ENCODE peak calls at places on chromosome 1, in five cellular contexts. R is endothelial cell, Y is brain microvascular endothelial cell, D is ovary, J is AG10803. E is an unnamed sample.
A peak's percentile ranks its signal among the peaks of the same experiment; 100 is the strongest.

GRCh38 chr1:5988596-5989285 is 3.5 kb downstream of the NPHP4 start:
- DNase-seq in R (no peak), Y (no peak), D (no peak), J (no peak), E (no peak)

GRCh38 chr1:72601035-72601674 is 318.8 kb upstream of the NEGR1 start:
- DNase-seq in R (no peak), Y (no peak), D (no peak), J (no peak), E (no peak)

GRCh38 chr1:29344336-29344735 is 108.0 kb downstream of the PTPRU start:
- DNase-seq in R (peak; percentile 18), Y (no peak), D (no peak), J (no peak), E (no peak)

GRCh38 chr1:15476927-15477326 is 1.0 kb downstream of the CELA2B start:
- DNase-seq in R (no peak), Y (no peak), D (no peak), J (no peak), E (no peak)

GRCh38 chr1:149979245-149979971 is 31.1 kb downstream of the OTUD7B start:
- DNase-seq in R (no peak), Y (no peak), D (no peak), J (no peak), E (no peak)

GRCh38 chr1:245752551-245752950 is 597.8 kb downstream of the KIF26B start:
- DNase-seq in R (no peak), Y (no peak), D (no peak), J (no peak), E (no peak)

GRCh38 chr1:55632906-55633305 is 417.7 kb upstream of the USP24 start:
- DNase-seq in R (no peak), Y (no peak), D (no peak), J (no peak), E (no peak)

GRCh38 chr1:9612162-9612845 is 23.6 kb downstream of the TMEM201 start:
- DNase-seq in R (no peak), Y (no peak), D (no peak), J (no peak), E (no peak)

GRCh38 chr1:70509996-70510876 is 99.2 kb downstream of the CTH start:
- DNase-seq in R (no peak), Y (peak; percentile 59), D (peak; percentile 25), J (peak; percentile 99), E (no peak)

GRCh38 chr1:243855616-243856318 is 5.7 kb upstream of the AKT3 start:
- DNase-seq in R (peak; percentile 7), Y (no peak), D (no peak), J (no peak), E (no peak)

GRCh38 chr1:2475571-2475970 is 518 bp upstream of the PLCH2 start:
- DNase-seq in R (no peak), Y (no peak), D (no peak), J (no peak), E (no peak)
- TF ChIP-seq CTCF in R (no peak), Y (no peak), D (no peak), J (no peak), E (no peak)

GRCh38 chr1:92154934-92155333 is 62.8 kb upstream of the C1orf146 start:
- DNase-seq in R (no peak), Y (no peak), D (no peak), J (no peak), E (no peak)
- TF ChIP-seq CTCF in R (no peak), Y (no peak), D (no peak), J (no peak), E (no peak)

GRCh38 chr1:156053770-156054499 is at the start of gene UBQLN4:
- DNase-seq in R (peak; percentile 91), Y (peak; percentile 68), D (peak; percentile 89), J (peak; percentile 85), E (peak; percentile 97)
- TF ChIP-seq CTCF in R (peak; percentile 45), Y (peak; percentile 53), D (no peak), J (peak; percentile 27), E (peak; percentile 76)

GRCh38 chr1:156191292-156191954 is 2.5 kb upstream of the SLC25A44 start:
- DNase-seq in R (no peak), Y (no peak), D (no peak), J (no peak), E (no peak)
- TF ChIP-seq CTCF in R (no peak), Y (no peak), D (no peak), J (no peak), E (no peak)

GRCh38 chr1:8429549-8430105 is 111.7 kb downstream of the SLC45A1 start:
- DNase-seq in R (no peak), Y (no peak), D (no peak), J (no peak), E (no peak)

GRCh38 chr1:8430476-8430875 is 112.6 kb downstream of the SLC45A1 start:
- DNase-seq in R (no peak), Y (no peak), D (no peak), J (no peak), E (no peak)

GRCh38 chr1:8428441-8428840 is 110.5 kb downstream of the SLC45A1 start:
- DNase-seq in R (no peak), Y (no peak), D (no peak), J (no peak), E (no peak)

GRCh38 chr1:8431779-8432178 is 113.9 kb downstream of the SLC45A1 start:
- DNase-seq in R (no peak), Y (no peak), D (no peak), J (no peak), E (no peak)

DNA sequence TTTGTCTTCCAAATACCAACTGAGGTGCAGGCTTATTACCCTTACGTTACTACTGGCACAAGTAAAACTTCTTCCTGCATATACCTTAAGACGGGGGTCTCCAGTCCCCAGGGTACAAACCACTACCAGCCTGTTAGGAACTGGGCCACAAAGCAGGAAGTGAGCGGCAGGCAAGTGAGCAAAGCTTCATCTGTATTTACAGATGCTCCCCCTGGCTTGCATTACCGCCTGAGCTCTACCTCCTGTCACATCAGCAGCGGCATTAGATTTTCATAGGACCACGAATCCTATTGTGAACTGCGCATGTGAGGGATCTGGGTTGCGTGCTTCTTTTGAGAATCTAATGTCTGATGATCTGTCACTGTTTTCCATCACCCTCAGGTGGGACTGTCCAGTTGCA is 113.1 kb downstream of the SLC45A1 start:
- DNase-seq in R (no peak), Y (no peak), D (no peak), J (no peak), E (peak; percentile 21)
- TF ChIP-seq CTCF in R (no peak), Y (peak; percentile 30), D (no peak), J (no peak), E (peak; percentile 33)

DNA sequence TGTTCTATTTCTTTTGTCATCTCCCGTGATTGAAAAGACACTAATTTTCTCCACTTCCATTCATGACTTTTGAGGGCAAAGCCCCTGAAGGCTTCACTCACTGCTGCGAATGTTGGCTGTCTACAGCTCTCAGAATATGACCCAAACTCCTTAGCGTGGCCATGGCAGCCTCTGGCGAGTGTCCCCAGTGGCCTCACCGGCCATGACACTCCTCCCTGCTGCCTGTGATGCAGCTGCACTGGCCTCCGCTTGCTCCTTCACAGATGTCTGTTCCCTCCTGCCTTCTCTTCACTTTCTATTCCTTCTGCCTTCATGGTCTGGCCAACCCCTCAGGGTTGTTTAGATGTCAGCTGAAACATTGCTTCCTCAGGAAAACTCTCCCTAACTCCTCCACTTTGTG is 30.8 kb upstream of the PTPRF start:
- DNase-seq in R (no peak), Y (no peak), D (no peak), J (no peak), E (no peak)
- TF ChIP-seq CTCF in R (no peak), Y (peak; percentile 34), D (no peak), J (no peak), E (peak; percentile 1)

DNA sequence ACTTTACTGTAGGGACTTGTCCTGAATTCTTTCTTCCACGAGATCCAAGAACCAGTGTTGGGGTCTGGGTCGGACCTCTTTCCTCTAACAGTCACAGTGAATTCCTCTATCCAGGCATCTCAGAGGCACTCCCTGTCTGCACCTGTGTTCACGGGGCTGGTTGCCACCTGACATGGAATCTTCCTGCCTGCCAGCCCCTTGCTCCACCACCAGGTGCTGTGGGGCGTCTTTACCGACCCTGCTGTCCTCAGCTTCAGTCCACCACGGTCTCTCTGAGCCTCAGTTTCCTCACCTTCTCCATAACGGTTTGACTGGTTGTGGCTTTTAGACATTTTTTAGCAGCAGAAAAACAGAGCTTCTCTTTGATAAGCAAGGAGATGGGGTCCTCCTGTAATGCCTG is 62.7 kb downstream of the SDC3 start:
- DNase-seq in R (no peak), Y (no peak), D (no peak), J (no peak), E (no peak)
- TF ChIP-seq CTCF in R (no peak), Y (peak; percentile 6), D (no peak), J (no peak), E (peak; percentile 38)

GRCh38 chr1:17423781-17424245 is 15.7 kb downstream of the RCC2 start:
- DNase-seq in R (no peak), Y (no peak), D (peak; percentile 53), J (peak; percentile 75), E (no peak)
- TF ChIP-seq CTCF in R (no peak), Y (no peak), D (no peak), J (no peak), E (no peak)

GRCh38 chr1:233788687-233789086 is 115.8 kb upstream of the SLC35F3 start:
- DNase-seq in R (no peak), Y (no peak), D (no peak), J (no peak), E (no peak)

GRCh38 chr1:233790121-233790520 is 114.4 kb upstream of the SLC35F3 start:
- DNase-seq in R (no peak), Y (no peak), D (no peak), J (no peak), E (no peak)

GRCh38 chr1:233791750-233792149 is 112.7 kb upstream of the SLC35F3 start:
- DNase-seq in R (no peak), Y (no peak), D (no peak), J (no peak), E (no peak)

GRCh38 chr1:233791372-233791703 is 113.1 kb upstream of the SLC35F3 start:
- DNase-seq in R (no peak), Y (no peak), D (no peak), J (no peak), E (no peak)

GRCh38 chr1:233790662-233791371 is 113.7 kb upstream of the SLC35F3 start:
- DNase-seq in R (peak; percentile 45), Y (peak; percentile 2), D (peak; percentile 12), J (peak; percentile 67), E (peak; percentile 46)
- TF ChIP-seq CTCF in R (peak; percentile 87), Y (peak; percentile 87), D (peak; percentile 28), J (peak; percentile 98), E (peak; percentile 97)

GRCh38 chr1:200916152-200916551 is 21.5 kb downstream of the INAVA start:
- DNase-seq in R (peak; percentile 45), Y (no peak), D (no peak), J (no peak), E (no peak)
- TF ChIP-seq CTCF in R (peak; percentile 68), Y (peak; percentile 41), D (no peak), J (no peak), E (peak; percentile 74)